ENCODE peak calls at places on chromosome 22, in four cellular contexts. E is fibroblast of the aortic adventitia, G is astrocyte, K is BE2C. C is an unnamed sample.

GRCh38 chr22:48895341-48895740 is 932.3 kb downstream of the BRD1 start:
- DNase-seq in E (no peak), G (no peak), K (no peak), C (no peak)

GRCh38 chr22:45164217-45165123 is 745 bp downstream of the NUP50 start:
- DNase-seq in E (peak; percentile 23), G (peak; percentile 17), K (peak; percentile 41), C (peak; percentile 74)

GRCh38 chr22:17035246-17035645 is 27.2 kb upstream of the GAB4 start:
- DNase-seq in E (no peak), G (no peak), K (no peak), C (no peak)

GRCh38 chr22:44668190-44668885 is 33.7 kb upstream of the PRR5 start:
- DNase-seq in E (no peak), G (no peak), K (peak; percentile 48), C (peak; percentile 68)

GRCh38 chr22:21984793-21985192 is 2.2 kb upstream of the TOP3B start:
- DNase-seq in E (peak; percentile 43), G (no peak), K (no peak), C (peak; percentile 46)

GRCh38 chr22:44732017-44732561 is 20.3 kb upstream of the ARHGAP8 start:
- DNase-seq in E (no peak), G (no peak), K (no peak), C (no peak)

GRCh38 chr22:26383968-26384576 is 45.0 kb upstream of the ASPHD2 start:
- DNase-seq in E (no peak), G (no peak), K (no peak), C (no peak)

GRCh38 chr22:32900856-32901255 is 99.4 kb downstream of the TIMP3 start:
- DNase-seq in E (no peak), G (no peak), K (no peak), C (no peak)

GRCh38 chr22:33426451-33426850 is 368.3 kb upstream of the SYN3 start:
- DNase-seq in E (peak; percentile 14), G (peak; percentile 58), K (no peak), C (no peak)

GRCh38 chr22:37472418-37473006 is 13.7 kb downstream of the MFNG start:
- DNase-seq in E (no peak), G (no peak), K (peak; percentile 60), C (peak; percentile 57)

GRCh38 chr22:35212996-35213395 is 44.3 kb upstream of the HMGXB4 start:
- DNase-seq in E (no peak), G (no peak), K (no peak), C (no peak)

GRCh38 chr22:29306830-29307657 is 594 bp downstream of the GAS2L1 start:
- DNase-seq in E (peak; percentile 59), G (no peak), K (peak; percentile 88), C (peak; percentile 92)

GRCh38 chr22:33519140-33519973 is 400.9 kb downstream of the LARGE1 start:
- DNase-seq in E (peak; percentile 80), G (peak; percentile 49), K (no peak), C (peak; percentile 71)

GRCh38 chr22:38833061-38833460 is 10.8 kb downstream of the NPTXR start:
- DNase-seq in E (no peak), G (no peak), K (no peak), C (no peak)

GRCh38 chr22:48753381-48753730 is 1074.3 kb downstream of the BRD1 start:
- DNase-seq in E (no peak), G (no peak), K (no peak), C (no peak)

GRCh38 chr22:38798496-38798895 is 4.6 kb upstream of the DNAL4 start:
- DNase-seq in E (no peak), G (no peak), K (no peak), C (no peak)

GRCh38 chr22:28547132-28547842 is 132.4 kb downstream of the TTC28 start:
- DNase-seq in E (peak; percentile 82), G (peak; percentile 87), K (no peak), C (peak; percentile 77)

GRCh38 chr22:45240137-45240809 is 421 bp downstream of the KIAA0930 start:
- DNase-seq in E (peak; percentile 16), G (no peak), K (peak; percentile 53), C (no peak)

GRCh38 chr22:35173655-35174054 is 83.6 kb upstream of the HMGXB4 start:
- DNase-seq in E (no peak), G (no peak), K (no peak), C (no peak)

GRCh38 chr22:23556026-23556620 is 24.0 kb downstream of the IGLL1 start:
- DNase-seq in E (no peak), G (no peak), K (no peak), C (no peak)

GRCh38 chr22:23557467-23557866 is 22.6 kb downstream of the IGLL1 start:
- DNase-seq in E (no peak), G (no peak), K (no peak), C (no peak)

GRCh38 chr22:23553922-23554870 is 25.9 kb downstream of the IGLL1 start:
- DNase-seq in E (no peak), G (no peak), K (no peak), C (no peak)

GRCh38 chr22:23555118-23555517 is 25.0 kb downstream of the IGLL1 start:
- DNase-seq in E (no peak), G (no peak), K (no peak), C (no peak)

GRCh38 chr22:23557036-23557435 is 23.1 kb downstream of the IGLL1 start:
- DNase-seq in E (no peak), G (no peak), K (no peak), C (no peak)
- TF ChIP-seq CTCF in E (no peak), G (no peak), K (no peak), C (no peak)

GRCh38 chr22:19998991-19999820 is 17.4 kb downstream of the ARVCF start:
- DNase-seq in E (no peak), G (peak; percentile 20), K (peak; percentile 44), C (no peak)
- TF ChIP-seq CTCF in E (no peak), G (no peak), K (no peak), C (no peak)

GRCh38 chr22:40024201-40025061 is 29.7 kb downstream of the FAM83F start:
- DNase-seq in E (peak; percentile 59), G (peak; percentile 27), K (peak; percentile 80), C (peak; percentile 72)
- TF ChIP-seq CTCF in E (peak; percentile 90), G (peak; percentile 74), K (peak; percentile 94), C (peak; percentile 94)

GRCh38 chr22:42693055-42693762 is 27.5 kb downstream of the A4GALT start:
- DNase-seq in E (no peak), G (no peak), K (no peak), C (no peak)

GRCh38 chr22:42691440-42691839 is 29.2 kb downstream of the A4GALT start:
- DNase-seq in E (no peak), G (no peak), K (no peak), C (no peak)

GRCh38 chr22:42695294-42695693 is 25.4 kb downstream of the A4GALT start:
- DNase-seq in E (peak; percentile 30), G (no peak), K (no peak), C (no peak)

GRCh38 chr22:42693763-42694683 is 26.6 kb downstream of the A4GALT start:
- DNase-seq in E (no peak), G (no peak), K (peak; percentile 42), C (no peak)

GRCh38 chr22:42692239-42693054 is 28.2 kb downstream of the A4GALT start:
- DNase-seq in E (no peak), G (no peak), K (no peak), C (no peak)
- TF ChIP-seq CTCF in E (no peak), G (no peak), K (no peak), C (no peak)

DNA sequence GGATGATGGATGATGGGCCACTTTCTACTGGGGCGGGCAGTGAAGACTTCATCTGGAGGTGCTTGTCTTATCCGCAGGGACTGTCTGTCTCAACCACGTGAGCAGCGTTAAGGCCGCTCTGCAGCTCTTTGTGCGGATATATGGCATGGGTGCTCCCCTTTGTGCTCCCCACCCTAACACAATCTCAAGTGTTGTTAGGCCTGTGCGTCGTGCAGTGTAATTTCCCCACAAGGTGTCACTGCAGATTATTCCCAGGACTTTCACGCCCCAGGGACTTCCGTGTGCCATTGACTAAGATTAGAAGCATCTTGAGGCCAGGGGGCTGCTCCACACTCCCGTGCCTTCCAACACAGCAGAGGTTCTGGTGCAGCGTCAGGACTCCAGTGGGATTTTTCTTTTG is 65.3 kb downstream of the TBC1D22A start:
- DNase-seq in E (no peak), G (no peak), K (no peak), C (no peak)
- TF ChIP-seq CTCF in E (no peak), G (no peak), K (no peak), C (no peak)

DNA sequence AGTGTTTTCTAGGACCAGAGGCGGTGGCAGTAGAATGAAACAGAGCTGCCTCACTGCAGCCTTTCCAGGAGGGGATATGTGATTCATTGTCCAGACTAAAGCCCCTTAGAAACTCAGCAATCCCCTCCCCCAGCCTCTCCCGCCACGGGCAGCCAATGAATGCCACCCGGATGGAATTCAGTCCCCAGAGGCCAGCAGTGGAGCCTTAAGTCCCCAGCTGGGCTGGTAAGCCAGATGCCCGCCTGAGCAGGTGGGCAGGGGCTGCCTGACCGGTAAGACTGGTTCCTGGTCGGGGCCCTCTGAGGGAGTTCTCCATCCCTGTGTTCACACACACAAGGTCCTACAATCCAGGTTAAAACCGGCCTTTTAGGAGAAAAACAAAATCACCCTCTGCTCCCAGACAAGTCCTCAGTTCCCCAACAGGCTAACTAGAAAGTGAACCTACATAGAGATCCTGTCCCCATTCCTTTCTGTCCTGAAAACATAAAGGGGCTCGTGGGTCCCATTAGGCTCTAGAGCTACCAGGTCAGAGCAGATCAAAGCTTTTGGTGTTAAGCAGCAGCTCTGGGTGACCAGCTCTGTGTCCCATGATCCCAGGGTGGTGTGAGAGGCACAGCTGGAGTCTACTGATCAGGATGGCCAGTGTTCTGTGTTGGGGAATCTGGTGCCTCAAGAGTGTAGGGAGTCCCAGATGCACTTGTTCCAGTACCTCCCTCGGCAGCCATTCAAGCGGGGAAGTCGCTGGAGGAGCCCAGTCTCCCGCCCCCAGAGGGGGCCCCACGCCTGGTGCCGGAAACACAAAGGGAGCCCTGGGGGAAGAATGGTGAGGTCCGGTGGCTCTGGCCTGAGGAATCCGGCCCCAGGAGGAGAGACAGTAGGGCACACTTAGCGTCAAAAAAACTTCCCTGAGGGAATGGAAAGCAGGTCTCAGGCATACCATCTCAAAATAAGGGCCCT is 2.6 kb downstream of the PATZ1 start:
- DNase-seq in E (no peak), G (no peak), K (peak; percentile 75), C (peak; percentile 69)
- TF ChIP-seq CTCF in E (no peak), G (no peak), K (no peak), C (no peak)

GRCh38 chr22:19723990-19724827 is 870 bp downstream of the GP1BB start:
- DNase-seq in E (no peak), G (peak; percentile 14), K (no peak), C (peak; percentile 81)
- TF ChIP-seq CTCF in E (no peak), G (no peak), K (no peak), C (no peak)

GRCh38 chr22:49936018-49936972 is 17.9 kb downstream of the CRELD2 start:
- DNase-seq in E (peak; percentile 92), G (peak; percentile 66), K (peak; percentile 81), C (peak; percentile 92)
- TF ChIP-seq CTCF in E (no peak), G (no peak), K (no peak), C (no peak)

GRCh38 chr22:42296883-42297282 is 26.4 kb upstream of the TCF20 start:
- DNase-seq in E (no peak), G (no peak), K (no peak), C (no peak)

GRCh38 chr22:42294034-42294985 is 23.9 kb upstream of the TCF20 start:
- DNase-seq in E (peak; percentile 48), G (peak; percentile 12), K (no peak), C (peak; percentile 74)

GRCh38 chr22:42297778-42298177 is 27.3 kb upstream of the TCF20 start:
- DNase-seq in E (no peak), G (no peak), K (no peak), C (no peak)

GRCh38 chr22:42298746-42299145 is 28.3 kb upstream of the TCF20 start:
- DNase-seq in E (no peak), G (no peak), K (no peak), C (no peak)

GRCh38 chr22:42296381-42296853 is 26.0 kb upstream of the TCF20 start:
- DNase-seq in E (no peak), G (no peak), K (peak; percentile 93), C (no peak)
- TF ChIP-seq CTCF in E (no peak), G (peak; percentile 3), K (peak; percentile 64), C (no peak)